ENCODE peak calls at places on chromosomes 2 and 18, in eight cellular contexts. L is left ventricle myocardium superior; A is RCC 7860; H is type B pancreatic cell; I is hepatic stellate cell; Z is pancreas; R is NCI-H748 treated with DMSO at 0.1 percent for 48 hours; F is activated CD4-positive, alpha-beta T cell treated with anti-CD3 and anti-CD28 coated beads for 24 hours. K is an unnamed sample.

GRCh38 chr2:44075536-44075935 is 79.7 kb upstream of the LRPPRC start:
- DNase-seq in I (no peak), R (peak), F (no peak), H (no peak), Z (no peak), A (no peak), L (no peak), K (no peak)

GRCh38 chr2:160384791-160385190 is 108.8 kb downstream of the RBMS1 start:
- DNase-seq in F (no peak), R (no peak), Z (no peak), L (no peak), I (no peak), H (no peak), A (no peak), K (no peak)

GRCh38 chr2:217899231-217900009 is 103.4 kb downstream of the TNS1 start:
- DNase-seq in I (peak), Z (peak), R (peak), A (peak), F (no peak), H (no peak), L (peak), K (no peak)

GRCh38 chr2:217903142-217903858 is 99.5 kb downstream of the TNS1 start:
- DNase-seq in A (no peak), H (no peak), F (no peak), Z (no peak), L (no peak), R (no peak), I (no peak), K (no peak)

GRCh38 chr2:219997341-219997851 is 370.0 kb downstream of the SLC4A3 start:
- DNase-seq in L (peak), A (no peak), Z (no peak), I (no peak), R (peak), F (peak), H (no peak), K (peak)

GRCh38 chr2:191265311-191266170 is 20.3 kb downstream of the MYO1B start:
- DNase-seq in Z (no peak), H (no peak), F (no peak), A (peak), L (no peak), I (peak), R (no peak), K (no peak)

GRCh38 chr18:45835057-45835634 is 9.7 kb downstream of the SIGLEC15 start:
- DNase-seq in R (no peak), I (no peak), A (no peak), L (no peak), Z (no peak), F (no peak), H (no peak), K (no peak)

GRCh38 chr2:31390324-31390723 is 24.2 kb downstream of the XDH start:
- DNase-seq in R (no peak), I (no peak), A (no peak), Z (no peak), H (no peak), L (no peak), F (no peak), K (no peak)

GRCh38 chr2:53769318-53769945 is 1.8 kb downstream of the CHAC2 start:
- DNase-seq in F (no peak), Z (no peak), I (no peak), A (no peak), H (no peak), L (no peak), R (no peak), K (no peak)

GRCh38 chr2:239249781-239250180 is 151.0 kb downstream of the HDAC4 start:
- DNase-seq in I (peak), Z (no peak), A (no peak), L (peak), F (no peak), R (no peak), H (no peak), K (no peak)

K was measured in osteocyte.